ENCODE peak calls at places on chromosome 22, in five cellular contexts. L is hepatocyte, O is astrocyte of the spinal cord, T is NCI-H2081, H is M059J. J is an unnamed sample.

GRCh38 chr22:26903030-26903856 is 245.9 kb downstream of the MIAT start:
- DNase-seq in H (no peak), O (no peak), L (peak), T (no peak), J (no peak)

GRCh38 chr22:17699696-17700330 is 61.3 kb downstream of the BCL2L13 start:
- DNase-seq in T (no peak), H (no peak), O (no peak), L (no peak), J (no peak)

GRCh38 chr22:20567993-20568417 is 60.6 kb downstream of the MED15 start:
- DNase-seq in L (peak), T (no peak), O (peak), H (peak), J (no peak)

GRCh38 chr22:40053460-40053859 is 58.7 kb downstream of the FAM83F start:
- DNase-seq in L (no peak), T (no peak), O (no peak), H (no peak), J (no peak)

GRCh38 chr22:37127350-37127878 is 17.9 kb upstream of the TMPRSS6 start:
- DNase-seq in H (no peak), O (no peak), T (no peak), L (no peak), J (no peak)

GRCh38 chr22:48708558-48709245 is 1119.0 kb downstream of the BRD1 start:
- DNase-seq in T (no peak), H (no peak), L (no peak), O (no peak), J (no peak)

GRCh38 chr22:22884888-22885840 is 2.5 kb upstream of the IGLL5 start:
- DNase-seq in L (no peak), T (no peak), H (no peak), O (no peak), J (no peak)

GRCh38 chr22:22940961-22941605 is 53.5 kb downstream of the IGLL5 start:
- DNase-seq in L (no peak), O (no peak), T (no peak), H (no peak), J (no peak)

GRCh38 chr22:44107341-44107740 is 73.4 kb upstream of the PARVG start:
- DNase-seq in L (no peak), O (no peak), H (no peak), T (no peak), J (peak)